ENCODE peak calls at places on chromosomes 4 and X, in nine cellular contexts. I is body of pancreas; J is CD8-positive, alpha-beta T cell; T is testis; H is mammary epithelial cell; N is GM23338; P is aorta; Z is A549; X is MM.1S. A is an unnamed sample. For H3K4me1, the result is how much of the 10 kb centered on the place peaks cover.

GRCh38 chrX:64093761-64094160 is 111.7 kb downstream of the AMER1 start:
- DNase-seq in P (no peak), Z (no peak), N (peak), J (no peak), H (no peak), I (no peak), X (no peak), T (no peak), A (peak)

GRCh38 chr4:182628540-182628939 is 288.6 kb downstream of the DCTD start:
- DNase-seq in H (no peak), P (no peak), T (no peak), I (no peak), X (no peak), J (no peak), Z (no peak), N (no peak), A (no peak)

GRCh38 chrX:118652717-118653116 is 74.7 kb upstream of the IL13RA1 start:
- DNase-seq in N (no peak), J (no peak), I (no peak), H (no peak), X (no peak), Z (no peak), T (no peak), P (no peak), A (no peak)

GRCh38 chrX:41720125-41720780 is 3.7 kb upstream of the GPR82 start:
- DNase-seq in T (no peak), H (no peak), J (peak), P (no peak), X (no peak), Z (no peak), N (no peak), I (no peak), A (no peak)

GRCh38 chr4:112119358-112119783 is 25.9 kb upstream of the FAM241A start:
- DNase-seq in T (no peak), J (no peak), I (no peak), Z (no peak), X (peak), N (no peak), H (no peak), P (no peak), A (no peak)

GRCh38 chr4:73891739-73892405 is 22.7 kb downstream of the CXCL1 start:
- DNase-seq in I (no peak), X (no peak), H (no peak), Z (no peak), P (no peak), N (no peak), T (no peak), J (no peak), A (no peak)

GRCh38 chr4:168868856-168869201 is 141.2 kb downstream of the CBR4 start:
- DNase-seq in J (no peak), T (no peak), I (no peak), N (no peak), Z (no peak), H (no peak), P (no peak), X (no peak), A (no peak)

GRCh38 chr4:70801265-70801809 is 38.4 kb downstream of the GRSF1 start:
- DNase-seq in I (no peak), T (no peak), X (no peak), H (no peak), N (no peak), J (no peak), P (no peak), Z (no peak), A (no peak)

GRCh38 chrX:55778322-55778721 is 60.8 kb downstream of the RRAGB start:
- DNase-seq in T (no peak), J (no peak), I (no peak), P (no peak), N (no peak), H (no peak), Z (no peak), X (no peak), A (no peak)

GRCh38 chrX:63918611-63919010 is 133.6 kb upstream of the ARHGEF9 start:
- DNase-seq in I (no peak), J (no peak), H (peak), P (no peak), Z (no peak), X (no peak), T (no peak), N (peak), A (no peak)

GRCh38 chrX:42484233-42484632 is 293.7 kb downstream of the PPP1R2C start:
- DNase-seq in Z (no peak), P (no peak), N (no peak), H (no peak), X (no peak), I (no peak), T (no peak), J (no peak), A (no peak)

GRCh38 chrX:17496407-17496806 is 121.4 kb downstream of the NHS start:
- DNase-seq in J (no peak), N (no peak), I (peak), X (no peak), P (no peak), Z (no peak), T (no peak), H (peak), A (no peak)

GRCh38 chr4:92303621-92304027 is at the start of gene GRID2:
- DNase-seq in T (peak), J (no peak), P (peak), Z (peak), N (peak), I (no peak), H (peak), X (no peak), A (peak)

GRCh38 chr4:180521181-180521580 is 1722.0 kb upstream of the TENM3 start:
- DNase-seq in H (peak), T (no peak), J (no peak), P (no peak), I (no peak), X (no peak), N (no peak), Z (no peak), A (no peak)

GRCh38 chr4:14607578-14607977 is 394.7 kb upstream of the CPEB2 start:
- DNase-seq in I (no peak), H (peak), P (no peak), N (no peak), T (no peak), X (no peak), Z (no peak), J (no peak), A (no peak)

GRCh38 chrX:1468250-1468772 is 15.6 kb upstream of the ASMTL start:
- DNase-seq in H (peak), X (peak), T (peak), J (peak), Z (peak), P (no peak), I (no peak), N (no peak), A (no peak)

GRCh38 chr4:12211636-12212035 is 782.9 kb upstream of the HS3ST1 start:
- DNase-seq in X (no peak), N (no peak), P (no peak), T (no peak), Z (no peak), I (no peak), J (no peak), H (no peak), A (no peak)

GRCh38 chr4:5238106-5238505 is 186.8 kb downstream of the STK32B start:
- DNase-seq in T (no peak), H (no peak), X (no peak), J (no peak), N (no peak), Z (no peak), I (peak), P (no peak), A (no peak)

GRCh38 chr4:15457401-15458201 is 12.1 kb upstream of the CC2D2A start:
- DNase-seq in I (no peak), Z (no peak), N (peak), J (no peak), T (no peak), H (no peak), P (no peak), X (peak), A (peak)

GRCh38 chr4:107423677-107424405 is 296.2 kb downstream of the PAPSS1 start:
- DNase-seq in H (peak), I (no peak), X (no peak), Z (no peak), T (no peak), J (no peak), N (no peak), P (no peak), A (no peak)

GRCh38 chrX:35809816-35810215 is 11.7 kb downstream of the MAGEB16 start:
- DNase-seq in P (no peak), I (no peak), H (no peak), N (no peak), T (no peak), J (no peak), X (no peak), Z (no peak), A (no peak)

GRCh38 chrX:45806410-45807121 is 605.9 kb upstream of the DIPK2B start:
- DNase-seq in I (no peak), P (no peak), N (no peak), T (no peak), H (peak), J (peak), X (no peak), Z (no peak), A (no peak)

GRCh38 chr4:183118585-183118984 is 19.5 kb downstream of the WWC2 start:
- DNase-seq in H (peak), X (no peak), T (peak), J (no peak), Z (no peak), P (no peak), I (peak), N (peak), A (no peak)

GRCh38 chr4:169351860-169352259 is 81.1 kb upstream of the SH3RF1 start:
- DNase-seq in I (peak), H (no peak), J (no peak), N (no peak), Z (no peak), T (peak), P (no peak), X (no peak), A (no peak)

GRCh38 chr4:66943117-66943516 is 602.2 kb downstream of the CENPC start:
- DNase-seq in I (peak), P (no peak), Z (no peak), H (no peak), T (no peak), X (peak), N (no peak), J (no peak), A (no peak)

GRCh38 chr4:73741140-73741749 is 876 bp downstream of the CXCL8 start:
- DNase-seq in J (no peak), Z (no peak), P (no peak), X (no peak), N (no peak), T (no peak), H (peak), I (no peak), A (no peak)

GRCh38 chr4:186695392-186695791 is 28.3 kb downstream of the FAT1 start:
- DNase-seq in H (no peak), J (no peak), T (peak), Z (no peak), I (no peak), N (no peak), P (no peak), X (no peak), A (no peak)

GRCh38 chrX:29627833-29628232 is 587.5 kb upstream of the MAGEB2 start:
- DNase-seq in X (no peak), J (no peak), P (no peak), N (no peak), Z (no peak), H (no peak), T (no peak), I (no peak), A (no peak)

DNA sequence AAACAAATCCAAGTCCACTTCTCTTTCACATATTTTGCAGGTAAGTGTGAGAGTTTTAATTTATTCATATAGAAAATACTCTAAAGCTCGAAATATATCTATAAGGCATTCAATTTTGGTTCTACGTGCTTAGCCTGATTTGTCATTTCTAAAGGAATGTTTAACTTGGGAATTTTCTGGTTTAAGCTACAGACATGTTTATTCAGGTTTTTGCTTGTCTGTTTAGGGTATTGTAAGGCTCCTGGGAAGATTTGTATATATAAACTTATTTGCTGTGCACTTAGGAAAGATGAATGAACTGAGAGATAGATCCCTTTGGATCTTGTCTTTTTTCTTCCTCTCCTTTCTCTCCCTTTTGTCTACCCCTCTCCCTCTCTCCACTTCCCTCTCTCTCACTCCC is 185.9 kb upstream of the NEIL3 start:
- DNase-seq in J (no peak), P (no peak), N (no peak), Z (no peak), H (no peak), X (no peak), T (no peak), I (no peak), A (no peak)
- H3K4me1 ChIP-seq in J (under half), P (under half), N (under half), Z (under half), H (under half), X (under half), T (under half), I (under half), A (under half)

GRCh38 chrX:119721926-119722325 is 29.0 kb upstream of the SEPTIN6 start:
- DNase-seq in I (no peak), N (no peak), T (no peak), X (no peak), H (no peak), Z (no peak), J (no peak), P (no peak), A (no peak)
- H3K4me3 ChIP-seq in I (no peak), N (no peak), T (no peak), X (no peak), H (no peak), Z (no peak), J (no peak), P (no peak), A (no peak)

DNA sequence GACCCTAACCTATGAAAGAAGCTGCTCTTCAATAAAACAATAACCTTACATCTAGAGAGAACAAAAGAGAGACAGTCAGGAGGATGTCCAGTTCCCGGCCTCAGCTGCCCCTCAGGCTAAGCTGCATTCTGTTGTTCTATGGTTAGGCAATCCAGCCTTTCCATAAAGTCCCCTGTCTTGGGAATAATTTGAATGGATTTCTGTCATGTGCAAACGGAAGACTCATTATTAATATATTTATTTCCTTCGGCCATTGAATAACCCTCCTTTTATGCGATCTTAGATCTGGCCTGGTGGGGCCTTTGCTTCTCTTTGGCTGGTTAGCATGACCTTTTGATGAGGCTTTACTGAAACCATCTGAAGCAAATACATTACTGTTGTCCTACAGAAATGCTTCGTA is 80.1 kb downstream of the ANKRD50 start:
- DNase-seq in T (no peak), H (no peak), P (no peak), Z (no peak), I (no peak), X (no peak), J (no peak), N (no peak), A (no peak)
- H3K4me1 ChIP-seq in T (under half), H (under half), P (under half), Z (under half), I (under half), X (under half), J (under half), N (under half), A (under half)

GRCh38 chr4:115110191-115111166 is 2.9 kb downstream of the NDST4 start:
- DNase-seq in T (no peak), J (no peak), X (no peak), I (no peak), Z (no peak), H (no peak), N (no peak), P (no peak), A (no peak)

GRCh38 chr4:115108850-115109249 is 4.6 kb downstream of the NDST4 start:
- DNase-seq in T (no peak), H (no peak), N (no peak), J (no peak), Z (no peak), P (no peak), X (no peak), I (no peak), A (no peak)

GRCh38 chr4:115113382-115114106 is at the start of gene NDST4:
- DNase-seq in J (no peak), T (peak), N (no peak), P (no peak), I (peak), H (peak), X (no peak), Z (no peak), A (no peak)
- H3K4me3 ChIP-seq in J (no peak), T (no peak), N (no peak), P (no peak), I (no peak), H (no peak), X (no peak), Z (no peak), A (no peak)

A was measured in NT2/D1.